ENCODE peak calls at places on chromosomes 1 and 21, in six cellular contexts. H, M, F, A, Y and J are unnamed samples.

GRCh38 chr1:31926252-31926651 is 11.9 kb downstream of the PTP4A2 start:
- DNase-seq in H (no peak), M (no peak), F (no peak), A (no peak), Y (no peak), J (no peak)

GRCh38 chr1:110224240-110224995 is 14.3 kb downstream of the KCNC4 start:
- DNase-seq in H (no peak), M (no peak), F (peak; percentile 76), A (no peak), Y (no peak), J (no peak)

GRCh38 chr1:212606734-212607205 is 1.8 kb upstream of the ATF3 start:
- DNase-seq in H (peak; percentile 42), M (no peak), F (no peak), A (peak; percentile 61), Y (peak; percentile 66), J (no peak)

GRCh38 chr1:31605908-31606427 is 11.5 kb upstream of the HCRTR1 start:
- DNase-seq in H (no peak), M (peak; percentile 56), F (no peak), A (no peak), Y (no peak), J (no peak)

GRCh38 chr1:155455588-155456195 is 106.9 kb downstream of the ASH1L start:
- DNase-seq in H (no peak), M (peak; percentile 63), F (no peak), A (no peak), Y (no peak), J (no peak)

GRCh38 chr1:150322310-150322709 is 977 bp downstream of the PRPF3 start:
- DNase-seq in H (no peak), M (no peak), F (no peak), A (no peak), Y (no peak), J (no peak)

GRCh38 chr1:181077576-181078242 is 10.8 kb upstream of the IER5 start:
- DNase-seq in H (no peak), M (peak; percentile 57), F (peak; percentile 80), A (no peak), Y (no peak), J (no peak)

GRCh38 chr1:11431946-11432507 is 46.9 kb upstream of the DISP3 start:
- DNase-seq in H (no peak), M (no peak), F (no peak), A (no peak), Y (no peak), J (no peak)

GRCh38 chr1:4786061-4786460 is 131.7 kb downstream of the AJAP1 start:
- DNase-seq in H (no peak), M (no peak), F (no peak), A (no peak), Y (no peak), J (no peak)

GRCh38 chr1:3397311-3397710 is 57.2 kb upstream of the ARHGEF16 start:
- DNase-seq in H (no peak), M (no peak), F (no peak), A (no peak), Y (no peak), J (no peak)

GRCh38 chr1:14631421-14631820 is 32.9 kb downstream of the KAZN start:
- DNase-seq in H (no peak), M (no peak), F (no peak), A (no peak), Y (no peak), J (no peak)

GRCh38 chr21:42411197-42411869 is 7.6 kb downstream of the UBASH3A start:
- DNase-seq in H (no peak), M (no peak), F (peak; percentile 64), A (no peak), Y (no peak), J (peak; percentile 55)

GRCh38 chr1:175197536-175197935 is 5.0 kb upstream of the KIAA0040 start:
- DNase-seq in H (no peak), M (no peak), F (no peak), A (no peak), Y (no peak), J (no peak)

GRCh38 chr1:147580200-147580557 is 38.9 kb downstream of the BCL9 start:
- DNase-seq in H (no peak), M (no peak), F (no peak), A (no peak), Y (no peak), J (no peak)

GRCh38 chr1:201377611-201378092 is at the start of gene TNNT2:
- DNase-seq in H (no peak), M (peak; percentile 85), F (peak; percentile 47), A (peak; percentile 69), Y (no peak), J (no peak)

GRCh38 chr1:117651616-117652015 is 45.8 kb downstream of the TENT5C start:
- DNase-seq in H (no peak), M (no peak), F (no peak), A (no peak), Y (no peak), J (no peak)

GRCh38 chr21:42705746-42706374 is 52.4 kb downstream of the PDE9A start:
- DNase-seq in H (no peak), M (no peak), F (no peak), A (no peak), Y (no peak), J (no peak)

GRCh38 chr1:224851210-224851849 is 78.1 kb upstream of the DNAH14 start:
- DNase-seq in H (peak; percentile 29), M (peak; percentile 61), F (peak; percentile 77), A (peak; percentile 52), Y (peak; percentile 25), J (peak; percentile 85)

GRCh38 chr1:18735369-18735997 is 104.8 kb downstream of the PAX7 start:
- DNase-seq in H (no peak), M (no peak), F (no peak), A (no peak), Y (no peak), J (no peak)

GRCh38 chr1:29669912-29670311 is 433.6 kb downstream of the PTPRU start:
- DNase-seq in H (no peak), M (no peak), F (no peak), A (no peak), Y (no peak), J (no peak)

GRCh38 chr1:2591581-2592261 is 5.1 kb downstream of the PRXL2B start:
- DNase-seq in H (no peak), M (no peak), F (no peak), A (no peak), Y (no peak), J (no peak)

GRCh38 chr1:2135425-2135824 is 59.1 kb downstream of the FAAP20 start:
- DNase-seq in H (no peak), M (no peak), F (peak; percentile 74), A (peak; percentile 78), Y (peak; percentile 3), J (no peak)

GRCh38 chr21:38988211-38989096 is 182.7 kb downstream of the ETS2 start:
- DNase-seq in H (no peak), M (no peak), F (no peak), A (no peak), Y (peak; percentile 75), J (no peak)

GRCh38 chr1:110505596-110505995 is 13.4 kb downstream of the KCNA10 start:
- DNase-seq in H (no peak), M (no peak), F (peak; percentile 54), A (no peak), Y (no peak), J (no peak)

GRCh38 chr1:9900142-9901043 is 9.7 kb downstream of the CTNNBIP1 start:
- DNase-seq in H (no peak), M (no peak), F (no peak), A (peak; percentile 73), Y (peak; percentile 92), J (no peak)

GRCh38 chr1:202056644-202057334 is 46.4 kb downstream of the ELF3 start:
- DNase-seq in H (no peak), M (no peak), F (no peak), A (no peak), Y (peak; percentile 99), J (no peak)

GRCh38 chr21:33380483-33380998 is 22.7 kb upstream of the IFNGR2 start:
- DNase-seq in H (peak; percentile 85), M (peak; percentile 97), F (peak; percentile 89), A (peak; percentile 96), Y (no peak), J (no peak)

GRCh38 chr1:178451529-178451928 is 45.2 kb downstream of the CLEC20A start:
- DNase-seq in H (no peak), M (peak; percentile 27), F (peak; percentile 87), A (no peak), Y (no peak), J (no peak)

GRCh38 chr1:190147616-190148015 is 330.0 kb downstream of the BRINP3 start:
- DNase-seq in H (no peak), M (no peak), F (no peak), A (no peak), Y (no peak), J (no peak)